ENCODE peak calls at places on chromosome 1, in five cellular contexts. O, Q, N, U and W are unnamed samples.

GRCh38 chr1:52911541-52911940 is 10.0 kb downstream of the ECHDC2 start:
- DNase-seq in O (no peak), Q (no peak), N (no peak), U (no peak), W (no peak)

GRCh38 chr1:4346141-4346540 is 308.3 kb upstream of the AJAP1 start:
- DNase-seq in O (no peak), Q (no peak), N (no peak), U (no peak), W (no peak)

GRCh38 chr1:34270181-34270580 is 93.5 kb downstream of the C1orf94 start:
- DNase-seq in O (no peak), Q (no peak), N (no peak), U (no peak), W (no peak)

GRCh38 chr1:21335088-21335678 is 44.9 kb upstream of the ECE1 start:
- DNase-seq in O (no peak), Q (no peak), N (no peak), U (no peak), W (no peak)

GRCh38 chr1:244383278-244383884 is 68.3 kb downstream of the ADSS2 start:
- DNase-seq in O (no peak), Q (no peak), N (no peak), U (no peak), W (no peak)

GRCh38 chr1:218850367-218850766 is 323.3 kb upstream of the LYPLAL1 start:
- DNase-seq in O (no peak), Q (no peak), N (no peak), U (no peak), W (no peak)

GRCh38 chr1:21814241-21814918 is 2.3 kb downstream of the LDLRAD2 start:
- DNase-seq in O (peak; percentile 51), Q (no peak), N (no peak), U (no peak), W (no peak)

GRCh38 chr1:113072141-113072756 is 749 bp upstream of the LRIG2 start:
- DNase-seq in O (no peak), Q (no peak), N (no peak), U (no peak), W (no peak)

GRCh38 chr1:56409112-56409691 is 170.2 kb downstream of the PLPP3 start:
- DNase-seq in O (no peak), Q (no peak), N (no peak), U (no peak), W (no peak)

GRCh38 chr1:182217071-182217470 is 155.6 kb upstream of the ZNF648 start:
- DNase-seq in O (no peak), Q (no peak), N (no peak), U (no peak), W (no peak)